ENCODE peak calls at places on chromosomes 3 and 15, in seven cellular contexts. I is foreskin fibroblast, W is tibial nerve, K is activated gamma-delta T cell, E is right cardiac atrium, J is lower leg skin, B is left colon. T is an unnamed sample.

GRCh38 chr3:105085506-105085905 is 281.2 kb upstream of the ALCAM start:
- DNase-seq in I (no peak), W (no peak), K (no peak), E (no peak), J (no peak), B (no peak), T (no peak)

GRCh38 chr15:25240461-25241021 is 198.3 kb downstream of the UBE3A start:
- DNase-seq in I (no peak), W (no peak), K (no peak), E (peak; percentile 24), J (peak; percentile 59), B (peak; percentile 15), T (no peak)

GRCh38 chr15:64134322-64134829 is 17.2 kb upstream of the SNX22 start:
- DNase-seq in I (peak; percentile 58), W (no peak), K (no peak), E (peak; percentile 80), J (peak; percentile 85), B (no peak), T (no peak)

GRCh38 chr3:124671123-124671522 is 59.1 kb upstream of the UMPS start:
- DNase-seq in I (no peak), W (no peak), K (no peak), E (no peak), J (no peak), B (no peak), T (no peak)

GRCh38 chr3:193662757-193663322 is 69.8 kb downstream of the OPA1 start:
- DNase-seq in I (no peak), W (no peak), K (no peak), E (no peak), J (no peak), B (no peak), T (peak; percentile 41)

GRCh38 chr3:128143496-128143895 is 9.8 kb upstream of the EEFSEC start:
- DNase-seq in I (no peak), W (no peak), K (no peak), E (no peak), J (peak; percentile 48), B (no peak), T (no peak)

GRCh38 chr3:184574552-184575430 is 13.2 kb downstream of the EPHB3 start:
- DNase-seq in I (no peak), W (no peak), K (no peak), E (no peak), J (no peak), B (no peak), T (no peak)

GRCh38 chr3:23086366-23086765 is 116.8 kb upstream of the UBE2E2 start:
- DNase-seq in I (no peak), W (no peak), K (no peak), E (no peak), J (no peak), B (no peak), T (no peak)

GRCh38 chr15:33735637-33736247 is 232.6 kb upstream of the CHRM5 start:
- DNase-seq in I (peak; percentile 60), W (no peak), K (no peak), E (no peak), J (no peak), B (no peak), T (no peak)

GRCh38 chr3:63864008-63864871 is 573 bp downstream of the ATXN7 start:
- DNase-seq in I (peak; percentile 53), W (peak; percentile 58), K (peak; percentile 48), E (peak; percentile 81), J (no peak), B (peak; percentile 34), T (no peak)

GRCh38 chr3:148077318-148077923 is 620.3 kb upstream of the AGTR1 start:
- DNase-seq in I (peak; percentile 43), W (no peak), K (no peak), E (no peak), J (no peak), B (no peak), T (no peak)

GRCh38 chr3:72888546-72889309 is 882 bp downstream of the GXYLT2 start:
- DNase-seq in I (peak; percentile 37), W (no peak), K (no peak), E (no peak), J (no peak), B (no peak), T (no peak)

GRCh38 chr3:173825731-173826130 is 428.2 kb downstream of the NLGN1 start:
- DNase-seq in I (peak; percentile 9), W (no peak), K (no peak), E (no peak), J (no peak), B (no peak), T (no peak)

GRCh38 chr15:81485806-81486205 is 111.8 kb upstream of the TMC3 start:
- DNase-seq in I (no peak), W (no peak), K (no peak), E (no peak), J (no peak), B (no peak), T (no peak)

GRCh38 chr3:30161370-30161769 is 445.0 kb upstream of the TGFBR2 start:
- DNase-seq in I (peak; percentile 86), W (peak; percentile 29), K (no peak), E (no peak), J (no peak), B (no peak), T (peak; percentile 24)

GRCh38 chr15:65730560-65731172 is 61.4 kb downstream of the DENND4A start:
- DNase-seq in I (peak; percentile 57), W (no peak), K (no peak), E (no peak), J (no peak), B (no peak), T (no peak)

GRCh38 chr3:80770106-80771079 is 991.1 kb downstream of the GBE1 start:
- DNase-seq in I (no peak), W (no peak), K (no peak), E (no peak), J (no peak), B (no peak), T (no peak)

GRCh38 chr3:30315452-30315851 is 290.9 kb upstream of the TGFBR2 start:
- DNase-seq in I (peak; percentile 77), W (no peak), K (no peak), E (no peak), J (no peak), B (no peak), T (no peak)

GRCh38 chr15:51861557-51862350 is 32.3 kb downstream of the TMOD3 start:
- DNase-seq in I (no peak), W (no peak), K (no peak), E (no peak), J (no peak), B (no peak), T (no peak)

GRCh38 chr3:183824761-183825379 is 507 bp downstream of the MAP6D1 start:
- DNase-seq in I (peak; percentile 55), W (no peak), K (peak; percentile 26), E (no peak), J (no peak), B (no peak), T (no peak)

GRCh38 chr3:73661262-73661661 is 36.5 kb upstream of the PDZRN3 start:
- DNase-seq in I (peak; percentile 86), W (no peak), K (no peak), E (no peak), J (no peak), B (no peak), T (no peak)

GRCh38 chr15:37054336-37054735 is 46.0 kb downstream of the MEIS2 start:
- DNase-seq in I (no peak), W (no peak), K (no peak), E (no peak), J (no peak), B (no peak), T (no peak)

GRCh38 chr3:64441861-64442260 is 216.6 kb upstream of the PRICKLE2 start:
- DNase-seq in I (no peak), W (no peak), K (no peak), E (no peak), J (no peak), B (no peak), T (no peak)

GRCh38 chr3:117281371-117281770 is 571.8 kb downstream of the TUSC7 start:
- DNase-seq in I (peak; percentile 33), W (no peak), K (no peak), E (no peak), J (no peak), B (no peak), T (no peak)

GRCh38 chr3:159586587-159587202 is 401.9 kb upstream of the IL12A start:
- DNase-seq in I (peak; percentile 65), W (no peak), K (no peak), E (no peak), J (no peak), B (no peak), T (no peak)

GRCh38 chr3:20173844-20174410 is 12.1 kb downstream of the SGO1 start:
- DNase-seq in I (no peak), W (no peak), K (no peak), E (no peak), J (no peak), B (no peak), T (no peak)

T was measured in AG09309.